ENCODE peak calls at places on chromosomes 3 and 15, in nine cellular contexts. T is fibroblast of pulmonary artery, V is heart left ventricle, B is nephron progenitor cell, J is left ventricle myocardium inferior, P is GM12865, Z is neural crest cell, F is GM10248, K is neural progenitor cell. M is an unnamed sample.

GRCh38 chr3:187040637-187041361 is 98.5 kb downstream of the RPL39L start:
- DNase-seq in T (peak), V (no peak), B (no peak), J (no peak), P (no peak), Z (no peak), F (no peak), K (no peak), M (no peak)

GRCh38 chr15:66123799-66124198 is 129.8 kb downstream of the MEGF11 start:
- DNase-seq in T (no peak), V (no peak), B (no peak), J (no peak), P (no peak), Z (no peak), F (no peak), K (no peak), M (no peak)

GRCh38 chr15:60758961-60759729 is 280.2 kb upstream of the ICE2 start:
- DNase-seq in T (peak), V (no peak), B (no peak), J (no peak), P (no peak), Z (no peak), F (no peak), K (no peak), M (no peak)

GRCh38 chr15:92819312-92820232 is 80.6 kb upstream of the CHD2 start:
- DNase-seq in T (no peak), V (no peak), B (no peak), J (no peak), P (no peak), Z (no peak), F (no peak), K (no peak), M (no peak)

GRCh38 chr15:35752134-35752466 is 206.1 kb upstream of the DPH6 start:
- DNase-seq in T (no peak), V (no peak), B (no peak), J (no peak), P (no peak), Z (no peak), F (no peak), K (no peak), M (no peak)

GRCh38 chr15:86611392-86612040 is 531.8 kb downstream of the AGBL1 start:
- DNase-seq in T (no peak), V (no peak), B (no peak), J (no peak), P (peak), Z (no peak), F (no peak), K (no peak), M (no peak)

GRCh38 chr15:77998592-77998991 is 78.9 kb downstream of the TBC1D2B start:
- DNase-seq in T (no peak), V (no peak), B (no peak), J (no peak), P (no peak), Z (no peak), F (no peak), K (no peak), M (no peak)

GRCh38 chr3:35528728-35529127 is 110.6 kb upstream of the ARPP21 start:
- DNase-seq in T (no peak), V (no peak), B (no peak), J (no peak), P (no peak), Z (no peak), F (no peak), K (no peak), M (no peak)

GRCh38 chr3:84600703-84601225 is 358.0 kb upstream of the CADM2 start:
- DNase-seq in T (no peak), V (no peak), B (no peak), J (no peak), P (no peak), Z (no peak), F (no peak), K (no peak), M (no peak)

GRCh38 chr15:40295870-40296560 is 11.7 kb downstream of the PLCB2 start:
- DNase-seq in T (no peak), V (peak), B (no peak), J (peak), P (no peak), Z (no peak), F (no peak), K (no peak), M (no peak)

GRCh38 chr3:172918165-172918564 is 167.6 kb downstream of the ECT2 start:
- DNase-seq in T (peak), V (no peak), B (no peak), J (no peak), P (no peak), Z (no peak), F (no peak), K (no peak), M (no peak)

GRCh38 chr15:48413304-48413703 is 82.1 kb downstream of the DUT start:
- DNase-seq in T (peak), V (no peak), B (no peak), J (no peak), P (no peak), Z (no peak), F (no peak), K (no peak), M (no peak)

GRCh38 chr15:58469432-58470353 is 37.9 kb downstream of the LIPC start:
- DNase-seq in T (peak), V (no peak), B (no peak), J (no peak), P (peak), Z (no peak), F (no peak), K (peak), M (no peak)

GRCh38 chr3:79187441-79187840 is 580.4 kb downstream of the ROBO1 start:
- DNase-seq in T (no peak), V (no peak), B (no peak), J (no peak), P (no peak), Z (no peak), F (no peak), K (no peak), M (no peak)

GRCh38 chr15:92667291-92667904 is 11.8 kb upstream of the FAM174B start:
- DNase-seq in T (no peak), V (no peak), B (peak), J (no peak), P (no peak), Z (no peak), F (no peak), K (no peak), M (no peak)

GRCh38 chr3:114939920-114940319 is 207.2 kb downstream of the ZBTB20 start:
- DNase-seq in T (no peak), V (no peak), B (no peak), J (no peak), P (no peak), Z (no peak), F (no peak), K (no peak), M (no peak)

GRCh38 chr3:124688580-124689454 is 41.4 kb upstream of the UMPS start:
- DNase-seq in T (peak), V (peak), B (peak), J (peak), P (peak), Z (peak), F (peak), K (peak), M (peak)

GRCh38 chr15:73015493-73015892 is 36.8 kb upstream of the NEO1 start:
- DNase-seq in T (no peak), V (no peak), B (no peak), J (no peak), P (no peak), Z (no peak), F (no peak), K (no peak), M (no peak)

GRCh38 chr3:78988324-78988723 is 779.5 kb downstream of the ROBO1 start:
- DNase-seq in T (peak), V (no peak), B (no peak), J (no peak), P (no peak), Z (no peak), F (no peak), K (no peak), M (no peak)

GRCh38 chr15:89783861-89784685 is 7.9 kb downstream of the MESP2 start:
- DNase-seq in T (no peak), V (no peak), B (no peak), J (no peak), P (no peak), Z (no peak), F (no peak), K (no peak), M (no peak)

GRCh38 chr3:197792019-197792647 is 1.1 kb downstream of the LRCH3 start:
- DNase-seq in T (peak), V (no peak), B (no peak), J (no peak), P (peak), Z (no peak), F (no peak), K (no peak), M (no peak)

GRCh38 chr15:31128919-31129768 is 27.6 kb upstream of the TRPM1 start:
- DNase-seq in T (peak), V (peak), B (peak), J (peak), P (peak), Z (peak), F (peak), K (peak), M (peak)

GRCh38 chr15:56919708-56920637 is 1.5 kb downstream of the TCF12 start:
- DNase-seq in T (peak), V (peak), B (no peak), J (peak), P (peak), Z (no peak), F (peak), K (peak), M (peak)

GRCh38 chr3:66386011-66386924 is 114.6 kb downstream of the LRIG1 start:
- DNase-seq in T (no peak), V (no peak), B (no peak), J (no peak), P (peak), Z (no peak), F (peak), K (no peak), M (no peak)

GRCh38 chr3:59406943-59407342 is 357.1 kb upstream of the CFAP20DC start:
- DNase-seq in T (no peak), V (no peak), B (no peak), J (no peak), P (peak), Z (no peak), F (peak), K (no peak), M (no peak)

GRCh38 chr3:185069583-185070030 is 83.3 kb downstream of the C3orf70 start:
- DNase-seq in T (no peak), V (no peak), B (peak), J (no peak), P (no peak), Z (peak), F (no peak), K (peak), M (peak)

GRCh38 chr3:70833510-70833835 is 521.0 kb upstream of the MDFIC2 start:
- DNase-seq in T (no peak), V (no peak), B (no peak), J (no peak), P (no peak), Z (no peak), F (no peak), K (no peak), M (no peak)

GRCh38 chr3:138799822-138800221 is 34.9 kb downstream of the PIK3CB start:
- DNase-seq in T (no peak), V (no peak), B (no peak), J (peak), P (no peak), Z (no peak), F (no peak), K (no peak), M (no peak)

GRCh38 chr3:128430276-128430675 is 36.4 kb downstream of the DNAJB8 start:
- DNase-seq in T (no peak), V (no peak), B (no peak), J (no peak), P (no peak), Z (no peak), F (no peak), K (no peak), M (no peak)

GRCh38 chr15:99123706-99124451 is 19.0 kb downstream of the SYNM start:
- DNase-seq in T (peak), V (peak), B (peak), J (peak), P (no peak), Z (no peak), F (no peak), K (peak), M (peak)

GRCh38 chr3:115134648-115135347 is 12.3 kb downstream of the ZBTB20 start:
- DNase-seq in T (no peak), V (no peak), B (no peak), J (no peak), P (no peak), Z (no peak), F (no peak), K (no peak), M (no peak)

GRCh38 chr3:189975376-189975990 is 145.2 kb downstream of the P3H2 start:
- DNase-seq in T (peak), V (no peak), B (no peak), J (peak), P (no peak), Z (no peak), F (no peak), K (no peak), M (no peak)

GRCh38 chr3:9214185-9214584 is 35.3 kb downstream of the SRGAP3 start:
- DNase-seq in T (no peak), V (no peak), B (no peak), J (no peak), P (no peak), Z (no peak), F (no peak), K (no peak), M (no peak)

GRCh38 chr15:63703641-63704040 is 106.5 kb downstream of the FBXL22 start:
- DNase-seq in T (no peak), V (no peak), B (no peak), J (no peak), P (no peak), Z (no peak), F (no peak), K (no peak), M (no peak)

GRCh38 chr3:196666001-196666867 is 26.7 kb downstream of the NRROS start:
- DNase-seq in T (peak), V (no peak), B (no peak), J (no peak), P (no peak), Z (peak), F (no peak), K (peak), M (no peak)

GRCh38 chr3:127062926-127063325 is 80.0 kb downstream of the PLXNA1 start:
- DNase-seq in T (no peak), V (no peak), B (no peak), J (no peak), P (no peak), Z (no peak), F (no peak), K (no peak), M (no peak)

GRCh38 chr3:30368978-30369377 is 237.4 kb upstream of the TGFBR2 start:
- DNase-seq in T (peak), V (no peak), B (no peak), J (no peak), P (no peak), Z (no peak), F (no peak), K (no peak), M (no peak)

GRCh38 chr3:72539856-72540255 is 308.4 kb downstream of the SHQ1 start:
- DNase-seq in T (no peak), V (no peak), B (no peak), J (no peak), P (no peak), Z (no peak), F (no peak), K (no peak), M (no peak)
- TF ChIP-seq CTCF in T (no peak), V (no peak), B (no peak), J (no peak), P (no peak), Z (no peak), F (peak), K (no peak), M (no peak)

GRCh38 chr3:44442591-44443309 is 34.7 kb downstream of the ZNF445 start:
- DNase-seq in T (no peak), V (no peak), B (no peak), J (no peak), P (no peak), Z (no peak), F (no peak), K (no peak), M (no peak)
- TF ChIP-seq CTCF in T (no peak), V (no peak), B (no peak), J (no peak), P (no peak), Z (no peak), F (no peak), K (no peak), M (no peak)

GRCh38 chr3:194350726-194351071 is 429 bp downstream of the CPN2 start:
- DNase-seq in T (no peak), V (no peak), B (no peak), J (no peak), P (no peak), Z (no peak), F (no peak), K (no peak), M (no peak)
- TF ChIP-seq CTCF in T (no peak), V (no peak), B (no peak), J (no peak), P (no peak), Z (no peak), F (no peak), K (no peak), M (no peak)

GRCh38 chr15:52076889-52077781 is 35.4 kb downstream of the BCL2L10 start:
- DNase-seq in T (peak), V (no peak), B (no peak), J (no peak), P (peak), Z (no peak), F (peak), K (no peak), M (no peak)
- TF ChIP-seq CTCF in T (peak), V (no peak), B (no peak), J (no peak), P (no peak), Z (no peak), F (peak), K (no peak), M (no peak)

GRCh38 chr15:27955087-27955486 is 144.0 kb downstream of the OCA2 start:
- DNase-seq in T (no peak), V (no peak), B (no peak), J (no peak), P (no peak), Z (no peak), F (no peak), K (no peak), M (no peak)
- TF ChIP-seq CTCF in T (no peak), V (no peak), B (no peak), J (no peak), P (no peak), Z (no peak), F (no peak), K (no peak), M (no peak)

DNA sequence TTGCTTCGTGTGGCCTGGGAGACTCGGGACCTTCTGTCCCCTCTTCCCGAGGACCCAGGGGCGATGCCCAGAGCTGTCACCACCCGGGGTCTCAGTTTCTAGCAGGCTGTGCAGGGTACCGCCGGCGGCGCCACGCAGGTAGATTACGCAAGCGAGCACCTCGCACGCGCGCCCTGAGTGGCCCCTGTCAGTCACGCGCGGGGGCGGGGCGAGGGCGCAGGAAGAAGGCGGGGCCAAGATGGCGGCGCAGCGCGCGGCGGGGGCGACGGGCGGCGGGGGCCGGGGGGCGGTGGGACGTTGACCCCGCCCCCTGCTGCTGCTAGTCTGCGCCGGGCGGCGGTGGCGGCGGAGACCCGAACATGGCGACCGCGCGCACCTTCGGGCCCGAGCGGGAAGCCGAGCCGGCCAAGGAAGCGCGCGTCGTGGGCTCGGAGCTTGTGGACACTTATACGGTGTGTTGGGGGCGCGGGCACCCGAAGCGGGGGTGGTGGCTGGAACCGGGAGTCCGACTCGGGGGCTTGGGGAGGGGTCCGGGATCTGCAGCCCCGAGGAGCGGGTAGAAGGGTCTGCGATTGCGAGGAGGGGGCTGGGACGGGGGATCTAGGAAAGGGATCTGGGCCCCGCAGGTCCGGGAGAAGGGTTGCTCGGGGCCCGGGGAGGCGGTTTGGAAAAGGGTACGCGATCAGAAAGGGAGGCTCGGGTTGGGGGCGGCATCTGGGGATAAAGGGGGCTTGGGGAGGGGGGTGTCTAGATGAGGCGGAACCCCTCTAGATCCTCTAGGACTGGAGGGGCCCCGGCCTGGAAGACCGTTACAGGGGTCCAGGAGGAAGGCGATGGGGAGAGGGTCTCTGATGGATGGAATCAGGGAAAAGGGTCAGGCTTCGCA is at the start of gene NISCH:
- DNase-seq in T (peak), V (peak), B (peak), J (peak), P (peak), Z (peak), F (peak), K (peak), M (peak)
- TF ChIP-seq CTCF in T (no peak), V (no peak), B (no peak), J (no peak), P (no peak), Z (no peak), F (no peak), K (no peak), M (no peak)